ENCODE peak calls at places on chromosome 17, in six cellular contexts. G is neural progenitor cell, S is fibroblast of villous mesenchyme, E is AG04450, A is upper lobe of right lung, U is A549. R is an unnamed sample.
A peak's percentile ranks its signal among the peaks of the same experiment; 100 is the strongest.

GRCh38 chr17:50532452-50533024 is at the start of gene EPN3:
- DNase-seq in S (no peak), G (peak; percentile 44), U (no peak), E (no peak), A (peak; percentile 85), R (no peak)

GRCh38 chr17:39908789-39909352 is 9.6 kb downstream of the GSDMB start:
- DNase-seq in S (no peak), G (no peak), A (no peak), U (no peak), E (no peak), R (no peak)

GRCh38 chr17:77449908-77450741 is 309.4 kb downstream of the SEC14L1 start:
- DNase-seq in U (peak; percentile 56), A (no peak), G (peak; percentile 89), E (no peak), S (peak; percentile 89), R (no peak)

GRCh38 chr17:76268991-76269981 is 4.1 kb downstream of the UBALD2 start:
- DNase-seq in E (no peak), G (no peak), S (no peak), A (no peak), U (no peak), R (no peak)

GRCh38 chr17:77120866-77121265 is 19.9 kb upstream of the SEC14L1 start:
- DNase-seq in A (no peak), U (no peak), G (no peak), E (no peak), S (no peak), R (no peak)

GRCh38 chr17:18028684-18029540 is 10.1 kb downstream of the ATPAF2 start:
- DNase-seq in G (no peak), S (no peak), U (no peak), A (no peak), E (no peak), R (no peak)

GRCh38 chr17:28057731-28058246 is 15.3 kb downstream of the NLK start:
- DNase-seq in U (no peak), E (peak; percentile 43), G (no peak), S (peak; percentile 77), A (no peak), R (no peak)

GRCh38 chr17:77445030-77445907 is 304.5 kb downstream of the SEC14L1 start:
- DNase-seq in E (no peak), U (no peak), G (no peak), A (no peak), S (peak; percentile 77), R (no peak)

GRCh38 chr17:63930951-63931575 is 1.1 kb downstream of the CD79B start:
- DNase-seq in E (no peak), G (peak; percentile 30), A (peak; percentile 79), S (no peak), U (no peak), R (no peak)

GRCh38 chr17:48560452-48560817 is 15.5 kb upstream of the HOXB2 start:
- DNase-seq in G (no peak), E (no peak), A (no peak), S (no peak), U (no peak), R (no peak)

GRCh38 chr17:34447406-34447805 is 84.4 kb upstream of the CCL1 start:
- DNase-seq in A (no peak), G (no peak), E (no peak), U (no peak), S (no peak), R (no peak)

GRCh38 chr17:60443713-60444112 is 21.4 kb downstream of the CHCT1 start:
- DNase-seq in E (no peak), A (no peak), G (no peak), S (no peak), U (no peak), R (no peak)

GRCh38 chr17:6508519-6509294 is 47.6 kb downstream of the PITPNM3 start:
- DNase-seq in S (no peak), U (no peak), A (peak; percentile 37), G (no peak), E (no peak), R (no peak)

GRCh38 chr17:6509921-6510320 is 46.4 kb downstream of the PITPNM3 start:
- DNase-seq in S (no peak), U (no peak), E (no peak), G (no peak), A (no peak), R (no peak)

GRCh38 chr17:6508026-6508425 is 48.3 kb downstream of the PITPNM3 start:
- DNase-seq in U (no peak), G (no peak), E (no peak), S (no peak), A (peak; percentile 34), R (no peak)

GRCh38 chr17:6510321-6511023 is 45.9 kb downstream of the PITPNM3 start:
- DNase-seq in E (no peak), G (no peak), S (no peak), U (no peak), A (peak; percentile 40), R (no peak)

DNA sequence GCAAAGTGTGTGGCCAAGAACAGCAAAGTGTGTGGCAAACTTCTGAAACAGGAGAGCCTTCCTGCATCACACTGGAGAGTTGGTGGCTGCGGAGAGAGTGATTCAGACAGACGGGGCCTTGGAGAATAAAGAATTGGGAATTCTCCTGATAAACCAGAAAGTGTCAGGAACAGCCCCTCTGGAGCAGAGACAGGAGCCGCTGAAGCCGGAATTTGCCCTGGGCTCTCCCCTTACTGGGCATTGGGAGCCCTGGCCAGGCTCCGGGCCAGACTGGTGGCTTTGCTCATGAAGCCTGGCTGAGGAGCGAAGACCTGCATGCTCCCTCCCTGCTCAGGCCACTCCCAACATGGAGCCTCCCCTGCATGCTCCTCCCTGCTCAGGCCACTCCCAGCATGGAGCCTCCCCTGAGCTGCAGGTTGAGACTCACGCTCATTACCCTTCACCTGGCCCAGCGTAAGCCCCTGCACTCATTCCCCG is 47.0 kb downstream of the PITPNM3 start:
- DNase-seq in E (no peak), U (no peak), G (no peak), S (no peak), A (peak; percentile 52), R (no peak)
- TF ChIP-seq CTCF in E (no peak), U (no peak), G (no peak), S (no peak), A (no peak), R (no peak)

DNA sequence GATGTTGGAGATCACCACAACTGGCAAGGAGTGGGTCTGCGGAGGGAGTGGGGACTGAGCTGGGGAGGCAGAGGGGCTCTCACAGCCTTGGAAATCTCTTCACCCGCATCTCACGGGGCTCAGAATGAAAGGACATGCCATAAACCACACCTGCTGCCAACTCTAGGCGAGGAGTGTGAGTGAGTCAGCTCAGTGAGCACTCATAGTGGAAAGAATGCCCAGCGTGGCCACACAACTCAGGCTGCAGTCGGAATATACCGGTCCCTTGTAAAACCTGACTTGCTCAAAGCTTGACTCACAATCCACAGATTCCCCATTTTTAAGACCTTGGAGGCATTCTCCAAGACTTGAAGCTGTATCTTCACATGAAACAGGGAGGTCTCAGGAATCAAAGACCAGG is 36.7 kb downstream of the STAT5A start:
- DNase-seq in U (peak; percentile 86), G (no peak), E (peak; percentile 64), A (no peak), S (peak; percentile 72), R (peak; percentile 56)
- H3K4me3 ChIP-seq in U (no peak overlapping the region), G (no peak overlapping the region), E (no peak overlapping the region), A (no peak overlapping the region), S (no peak overlapping the region), R (no peak overlapping the region)

GRCh38 chr17:79811036-79811887 is 14.4 kb upstream of the CBX8 start:
- DNase-seq in E (no peak), G (peak; percentile 57), A (no peak), U (peak; percentile 94), S (no peak), R (no peak)
- TF ChIP-seq CTCF in E (peak; percentile 56), G (peak; percentile 33), A (peak; percentile 50), U (peak; percentile 95), S (peak; percentile 54), R (peak; percentile 62)

GRCh38 chr17:6713918-6714271 is 726 bp upstream of the SLC13A5 start:
- DNase-seq in S (no peak), G (peak; percentile 56), E (no peak), U (no peak), A (no peak), R (no peak)

GRCh38 chr17:6714315-6714874 is 1.2 kb upstream of the SLC13A5 start:
- DNase-seq in S (no peak), U (no peak), E (no peak), A (no peak), G (no peak), R (no peak)

GRCh38 chr17:6712854-6713129 is 377 bp downstream of the SLC13A5 start:
- DNase-seq in G (no peak), U (no peak), S (no peak), E (no peak), A (no peak), R (no peak)

GRCh38 chr17:6712058-6712853 is 913 bp downstream of the SLC13A5 start:
- DNase-seq in E (no peak), A (no peak), S (no peak), U (no peak), G (peak; percentile 73), R (no peak)

GRCh38 chr17:6713130-6713917 is at the start of gene SLC13A5:
- DNase-seq in S (peak; percentile 21), U (peak; percentile 85), G (peak; percentile 93), A (no peak), E (no peak), R (peak; percentile 4)
- H3K4me3 ChIP-seq in S (peak within 1 kb of the TSS; percentile 43), U (peak within 1 kb of the TSS; percentile 58), G (peak within 1 kb of the TSS; percentile 58), A (peak within 1 kb of the TSS; percentile 16), E (peak within 1 kb of the TSS; percentile 22), R (peak within 1 kb of the TSS; percentile 11)

GRCh38 chr17:81870155-81870977 is 771 bp downstream of the ARHGDIA start:
- DNase-seq in E (no peak), S (peak; percentile 73), A (peak; percentile 82), G (peak; percentile 69), U (no peak), R (no peak)

GRCh38 chr17:81868674-81869220 is 2.4 kb downstream of the ARHGDIA start:
- DNase-seq in S (peak; percentile 91), E (peak; percentile 64), A (peak; percentile 74), U (peak; percentile 58), G (peak; percentile 35), R (no peak)

GRCh38 chr17:81870978-81871386 is at the start of gene ARHGDIA:
- DNase-seq in E (no peak), G (peak; percentile 93), A (no peak), U (no peak), S (no peak), R (no peak)

GRCh38 chr17:81869221-81870154 is 1.6 kb downstream of the ARHGDIA start:
- DNase-seq in E (no peak), U (peak; percentile 62), A (peak; percentile 70), G (peak; percentile 68), S (peak; percentile 47), R (no peak)

GRCh38 chr17:81871387-81872120 is 417 bp upstream of the ARHGDIA start:
- DNase-seq in E (peak; percentile 47), A (peak; percentile 97), G (peak; percentile 74), S (peak; percentile 89), U (peak; percentile 96), R (no peak)
- TF ChIP-seq CTCF in E (peak; percentile 27), A (peak; percentile 30), G (peak; percentile 46), S (peak; percentile 25), U (no peak), R (no peak)

R was measured in HFF-Myc.